ENCODE peak calls at places on chromosomes 2 and 18, in ten cellular contexts. W is uterus, M is IMR-90, B is A549, L is breast epithelium, C is body of pancreas, Q is esophagus squamous epithelium, V is prostate gland, U is right lobe of liver, O is esophagus muscularis mucosa. R is an unnamed sample.

GRCh38 chr2:207133862-207134519 is 31.8 kb downstream of the KLF7 start:
- DNase-seq in W (peak), M (peak), B (peak), L (no peak), C (peak), Q (no peak), V (peak), U (no peak), O (no peak), R (peak)

GRCh38 chr2:109176489-109176888 is 47.5 kb downstream of the SH3RF3 start:
- DNase-seq in W (no peak), M (no peak), B (no peak), L (no peak), C (no peak), Q (no peak), V (no peak), U (no peak), O (no peak), R (no peak)

GRCh38 chr2:206378835-206379234 is 64.5 kb upstream of the ADAM23 start:
- DNase-seq in W (no peak), M (peak), B (no peak), L (no peak), C (no peak), Q (no peak), V (no peak), U (no peak), O (no peak), R (no peak)

GRCh38 chr2:112836695-112837117 is at the start of gene IL1B:
- DNase-seq in W (no peak), M (peak), B (peak), L (no peak), C (no peak), Q (no peak), V (no peak), U (no peak), O (no peak), R (no peak)

GRCh38 chr2:149877913-149878312 is 290.3 kb upstream of the MMADHC start:
- DNase-seq in W (no peak), M (peak), B (peak), L (no peak), C (no peak), Q (no peak), V (no peak), U (no peak), O (no peak), R (no peak)

GRCh38 chr2:235860111-235860510 is 308.1 kb downstream of the GBX2 start:
- DNase-seq in W (no peak), M (no peak), B (no peak), L (no peak), C (no peak), Q (no peak), V (no peak), U (no peak), O (no peak), R (no peak)

GRCh38 chr2:238231251-238231793 is 8.5 kb downstream of the HES6 start:
- DNase-seq in W (peak), M (peak), B (peak), L (no peak), C (peak), Q (no peak), V (no peak), U (peak), O (peak), R (peak)

GRCh38 chr2:124740636-124741035 is 715.5 kb downstream of the CNTNAP5 start:
- DNase-seq in W (no peak), M (no peak), B (no peak), L (no peak), C (no peak), Q (no peak), V (no peak), U (no peak), O (peak), R (no peak)

GRCh38 chr2:199509401-199509800 is 51.7 kb upstream of the SATB2 start:
- DNase-seq in W (no peak), M (no peak), B (no peak), L (no peak), C (no peak), Q (no peak), V (no peak), U (no peak), O (no peak), R (no peak)

GRCh38 chr2:19944205-19944845 is 42.5 kb upstream of the TTC32 start:
- DNase-seq in W (no peak), M (no peak), B (no peak), L (no peak), C (no peak), Q (no peak), V (no peak), U (no peak), O (no peak), R (no peak)

GRCh38 chr2:158561054-158561453 is 104.3 kb downstream of the PKP4 start:
- DNase-seq in W (no peak), M (no peak), B (no peak), L (no peak), C (no peak), Q (no peak), V (no peak), U (no peak), O (no peak), R (no peak)

GRCh38 chr2:98608962-98609604 is 694 bp downstream of the UNC50 start:
- DNase-seq in W (no peak), M (peak), B (peak), L (no peak), C (no peak), Q (no peak), V (no peak), U (peak), O (no peak), R (peak)

GRCh38 chr2:20524412-20525040 is 77.7 kb downstream of the RHOB start:
- DNase-seq in W (peak), M (no peak), B (no peak), L (no peak), C (peak), Q (no peak), V (no peak), U (peak), O (no peak), R (peak)

GRCh38 chr2:10960606-10961489 is 49.1 kb downstream of the KCNF1 start:
- DNase-seq in W (no peak), M (no peak), B (no peak), L (no peak), C (no peak), Q (no peak), V (no peak), U (no peak), O (no peak), R (no peak)

GRCh38 chr2:208224802-208225201 is 30.1 kb downstream of the IDH1 start:
- DNase-seq in W (no peak), M (no peak), B (no peak), L (no peak), C (no peak), Q (no peak), V (no peak), U (no peak), O (no peak), R (no peak)

GRCh38 chr18:29361843-29362242 is 1184.9 kb upstream of the CDH2 start:
- DNase-seq in W (no peak), M (no peak), B (peak), L (no peak), C (no peak), Q (no peak), V (no peak), U (no peak), O (no peak), R (no peak)

GRCh38 chr2:16105664-16106281 is 165.4 kb downstream of the MYCN start:
- DNase-seq in W (no peak), M (no peak), B (no peak), L (no peak), C (no peak), Q (no peak), V (peak), U (no peak), O (no peak), R (no peak)

GRCh38 chr2:925309-925708 is 25.3 kb upstream of the SNTG2 start:
- DNase-seq in W (no peak), M (no peak), B (no peak), L (no peak), C (no peak), Q (no peak), V (no peak), U (no peak), O (no peak), R (no peak)

GRCh38 chr2:55550368-55551102 is 31.0 kb downstream of the CFAP36 start:
- DNase-seq in W (no peak), M (peak), B (no peak), L (no peak), C (no peak), Q (no peak), V (no peak), U (no peak), O (no peak), R (no peak)

GRCh38 chr2:44918095-44918775 is 23.3 kb upstream of the SIX3 start:
- DNase-seq in W (no peak), M (no peak), B (peak), L (no peak), C (no peak), Q (no peak), V (no peak), U (no peak), O (no peak), R (no peak)

GRCh38 chr2:220785181-220785580 is 786.9 kb downstream of the EPHA4 start:
- DNase-seq in W (no peak), M (no peak), B (no peak), L (no peak), C (no peak), Q (no peak), V (no peak), U (no peak), O (no peak), R (no peak)

GRCh38 chr2:206693399-206694137 is 24.6 kb downstream of the DYTN start:
- DNase-seq in W (peak), M (peak), B (peak), L (no peak), C (peak), Q (no peak), V (peak), U (no peak), O (no peak), R (no peak)

GRCh38 chr2:139048017-139048416 is 267.8 kb upstream of the NXPH2 start:
- DNase-seq in W (no peak), M (no peak), B (no peak), L (no peak), C (no peak), Q (no peak), V (no peak), U (no peak), O (no peak), R (no peak)

GRCh38 chr2:72780483-72780882 is 45.4 kb downstream of the EXOC6B start:
- DNase-seq in W (no peak), M (peak), B (peak), L (no peak), C (no peak), Q (no peak), V (no peak), U (no peak), O (no peak), R (no peak)

GRCh38 chr18:6219116-6219717 is 195.5 kb downstream of the L3MBTL4 start:
- DNase-seq in W (no peak), M (peak), B (peak), L (no peak), C (peak), Q (no peak), V (no peak), U (no peak), O (no peak), R (no peak)

GRCh38 chr2:209368406-209368805 is 55.4 kb upstream of the MAP2 start:
- DNase-seq in W (no peak), M (no peak), B (peak), L (no peak), C (no peak), Q (no peak), V (peak), U (no peak), O (no peak), R (no peak)

GRCh38 chr2:68383778-68384177 is 18.7 kb downstream of the PLEK start:
- DNase-seq in W (no peak), M (no peak), B (no peak), L (no peak), C (no peak), Q (no peak), V (no peak), U (no peak), O (no peak), R (no peak)

GRCh38 chr2:120108049-120108448 is 95.2 kb downstream of the EPB41L5 start:
- DNase-seq in W (peak), M (peak), B (peak), L (no peak), C (peak), Q (no peak), V (peak), U (no peak), O (no peak), R (peak)

GRCh38 chr18:41396861-41397260 is 558.2 kb upstream of the PIK3C3 start:
- DNase-seq in W (no peak), M (peak), B (no peak), L (no peak), C (no peak), Q (no peak), V (no peak), U (no peak), O (no peak), R (no peak)

GRCh38 chr2:47029737-47030524 is 114.3 kb upstream of the MCFD2 start:
- DNase-seq in W (no peak), M (peak), B (peak), L (no peak), C (no peak), Q (no peak), V (no peak), U (peak), O (no peak), R (no peak)

GRCh38 chr18:12301263-12302005 is 6.6 kb upstream of the TUBB6 start:
- DNase-seq in W (peak), M (no peak), B (no peak), L (no peak), C (no peak), Q (no peak), V (no peak), U (no peak), O (no peak), R (no peak)

GRCh38 chr18:67636597-67637385 is 120.3 kb upstream of the DSEL start:
- DNase-seq in W (no peak), M (no peak), B (no peak), L (no peak), C (no peak), Q (no peak), V (no peak), U (no peak), O (no peak), R (no peak)

GRCh38 chr2:98909381-98910211 is 26.4 kb downstream of the CRACDL start:
- DNase-seq in W (no peak), M (peak), B (peak), L (peak), C (peak), Q (no peak), V (peak), U (no peak), O (peak), R (peak)

GRCh38 chr18:68436485-68436884 is 278.4 kb downstream of the TMX3 start:
- DNase-seq in W (no peak), M (peak), B (no peak), L (no peak), C (no peak), Q (no peak), V (no peak), U (no peak), O (no peak), R (no peak)

GRCh38 chr2:153819501-153819900 is 52.2 kb upstream of the GALNT13 start:
- DNase-seq in W (no peak), M (no peak), B (peak), L (no peak), C (no peak), Q (no peak), V (no peak), U (no peak), O (no peak), R (no peak)

DNA sequence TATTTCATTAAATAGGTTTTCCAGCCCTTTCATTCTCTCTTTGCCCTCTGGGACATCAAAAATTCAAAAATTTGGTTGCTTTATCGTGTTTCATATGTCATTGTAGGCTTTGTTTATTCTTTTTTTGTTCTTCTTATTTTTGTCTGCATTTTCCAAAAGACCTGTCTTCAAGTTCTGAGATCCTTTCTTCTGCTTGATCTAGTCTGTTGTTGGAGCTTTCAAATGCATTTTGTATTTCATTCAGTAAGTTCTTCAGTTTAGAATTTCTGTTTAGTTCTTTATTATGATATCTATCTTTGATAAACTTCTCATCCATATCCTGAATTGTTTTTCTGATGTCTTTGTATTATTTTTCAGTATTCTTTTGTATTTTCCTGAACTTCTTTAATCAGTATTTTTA is 123.6 kb downstream of the XRCC5 start:
- DNase-seq in W (no peak), M (no peak), B (no peak), L (no peak), C (no peak), Q (no peak), V (no peak), U (no peak), O (no peak), R (no peak)
- H3K4me3 ChIP-seq in W (no peak), M (no peak), B (no peak), L (no peak), C (no peak), Q (no peak), V (no peak), U (no peak), O (no peak), R (no peak)

DNA sequence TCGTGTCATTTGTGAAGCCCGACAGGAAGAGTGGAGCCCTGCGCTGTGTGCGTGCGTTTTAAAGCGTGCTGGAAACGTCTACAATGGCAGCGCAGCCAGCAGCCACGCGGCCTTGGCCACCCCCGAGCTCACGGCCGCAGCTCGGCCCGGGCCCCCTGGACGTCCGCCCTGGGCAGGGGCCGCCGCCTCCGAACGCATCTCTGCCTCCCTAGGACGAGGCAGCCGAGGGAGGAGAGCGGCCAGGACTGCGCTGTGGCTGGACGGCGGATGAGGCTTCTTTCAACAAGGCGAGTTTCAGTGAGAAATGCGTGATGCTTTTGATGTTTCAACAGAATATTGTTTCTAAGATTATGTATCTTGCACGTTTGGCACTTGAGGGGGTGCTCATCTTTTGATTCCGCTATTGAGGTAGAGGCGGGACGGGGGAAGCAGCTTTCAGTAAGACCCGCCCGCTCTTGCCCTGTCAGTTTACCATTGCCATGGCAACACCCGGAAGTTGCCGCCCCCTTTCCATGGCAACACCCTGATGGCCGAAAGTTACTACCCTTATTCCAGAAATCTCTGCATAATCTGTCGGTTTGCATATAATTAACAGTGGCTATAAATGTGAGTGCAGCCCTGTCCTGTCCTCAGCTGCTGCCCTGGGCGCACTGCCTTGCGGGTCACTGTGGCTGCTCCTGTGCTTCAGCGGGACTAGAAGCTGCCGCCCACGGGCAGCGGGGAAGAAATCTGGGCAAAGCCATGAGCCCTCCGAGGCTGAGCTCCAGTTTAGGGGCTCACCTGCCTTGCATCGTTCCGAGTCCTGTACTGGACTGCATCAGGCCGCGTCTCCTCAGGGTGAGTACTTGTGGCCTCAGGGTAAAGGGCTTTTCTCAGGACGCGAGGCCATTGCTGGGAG is 38.6 kb downstream of the ADNP2 start:
- DNase-seq in W (peak), M (peak), B (peak), L (peak), C (peak), Q (peak), V (peak), U (peak), O (peak), R (peak)
- TF ChIP-seq POLR2A in W (no peak), M (no peak), B (peak), L (no peak), C (peak), Q (no peak), V (peak), U (peak), O (no peak), R (peak)

DNA sequence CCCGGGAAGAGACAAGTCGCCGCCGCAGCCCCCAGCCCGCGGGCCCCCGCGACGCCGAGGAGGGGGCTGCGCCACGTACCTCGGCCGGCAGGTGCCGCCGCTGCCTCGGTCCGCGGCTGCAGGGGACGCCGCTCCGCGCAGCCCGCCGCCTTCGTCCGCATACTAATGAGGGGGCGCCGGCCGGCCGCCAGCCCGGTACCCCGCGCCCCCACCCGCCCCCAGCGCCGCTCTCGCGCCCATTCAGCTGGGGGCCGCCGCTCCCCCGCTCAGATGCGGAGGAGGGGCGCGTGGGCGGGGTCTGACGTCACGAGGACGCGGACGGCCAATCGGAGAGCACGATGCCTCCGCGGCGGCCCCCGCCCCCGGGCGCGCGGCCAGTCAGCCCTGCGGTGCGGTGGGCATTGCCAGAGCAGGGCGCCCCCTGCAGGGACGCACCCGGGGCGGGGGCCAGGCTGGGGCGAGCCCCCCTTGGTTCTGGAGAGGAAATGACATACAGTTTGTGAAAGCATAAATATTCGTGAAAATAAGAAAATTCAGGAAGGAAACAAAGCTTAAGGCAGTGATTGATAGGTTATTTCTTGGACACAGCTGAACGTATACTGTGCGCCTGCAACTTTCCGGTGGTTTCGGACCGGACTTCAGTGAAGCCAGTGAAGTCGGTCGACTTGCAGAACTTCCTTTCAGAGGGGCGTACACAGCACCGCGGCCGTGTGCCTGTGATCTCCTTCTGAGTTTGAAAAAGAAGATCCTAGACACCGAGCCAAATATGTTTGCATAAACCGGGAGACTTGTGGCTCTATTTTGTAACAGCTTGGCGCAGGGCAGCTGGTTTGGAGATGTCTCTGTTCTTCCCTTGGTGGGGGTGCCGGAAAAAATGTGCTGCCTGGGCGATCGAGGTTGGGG is at the start of gene ST3GAL5:
- DNase-seq in W (peak), M (peak), B (peak), L (peak), C (peak), Q (peak), V (peak), U (peak), O (peak), R (peak)
- TF ChIP-seq CTCF in W (peak), M (peak), B (peak), L (no peak), C (peak), Q (peak), V (peak), U (peak), O (peak), R (peak)

DNA sequence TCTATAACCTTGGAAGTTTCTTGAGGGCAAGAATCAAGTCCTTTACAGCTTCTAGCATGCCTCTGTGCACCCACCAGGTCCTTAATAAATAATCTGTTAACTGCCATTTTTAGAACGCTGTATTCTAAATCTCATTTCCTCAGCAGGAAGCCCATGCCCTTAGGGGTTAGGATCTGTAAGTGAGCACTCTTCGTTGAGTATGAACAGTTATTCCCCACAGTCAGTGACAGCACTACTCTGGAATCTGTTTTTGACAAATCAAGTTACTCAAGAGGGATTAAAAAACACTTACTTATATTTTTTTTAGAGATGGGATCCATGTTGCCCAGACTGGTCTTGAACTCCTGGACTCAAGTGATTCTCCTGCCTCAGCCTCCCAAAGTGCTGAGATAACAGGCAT is 14.6 kb downstream of the PAIP2B start:
- DNase-seq in W (no peak), M (no peak), B (no peak), L (no peak), C (no peak), Q (no peak), V (no peak), U (no peak), O (no peak), R (no peak)
- H3K4me3 ChIP-seq in W (no peak), M (no peak), B (no peak), L (no peak), C (no peak), Q (no peak), V (no peak), U (no peak), O (no peak), R (no peak)